ENCODE peak calls at places on chromosomes 12 and 14, in eight cellular contexts. K, L, C, B, V, H, F and M are unnamed samples.
A peak's percentile ranks its signal among the peaks of the same experiment; 100 is the strongest.

GRCh38 chr12:6934110-6934509 is 6.4 kb downstream of the ATN1 start:
- DNase-seq in V (no peak), K (no peak), B (no peak), L (no peak), F (no peak), C (no peak), H (no peak), M (no peak)

GRCh38 chr14:64773577-64773976 is 69.4 kb downstream of the PLEKHG3 start:
- DNase-seq in F (no peak), C (no peak), K (no peak), B (no peak), L (no peak), H (no peak), V (no peak), M (no peak)

GRCh38 chr14:54782803-54783659 is 119.6 kb downstream of the GCH1 start:
- DNase-seq in H (no peak), K (no peak), F (no peak), C (peak; percentile 51), B (no peak), V (no peak), L (peak; percentile 12), M (peak; percentile 39)

GRCh38 chr12:110002691-110003515 is 3.7 kb downstream of the ANKRD13A start:
- DNase-seq in H (peak; percentile 43), L (no peak), F (no peak), V (no peak), C (no peak), B (no peak), K (no peak), M (no peak)

GRCh38 chr12:47753021-47754001 is 5.4 kb downstream of the RAPGEF3 start:
- DNase-seq in K (no peak), H (no peak), F (no peak), B (peak; percentile 83), L (peak; percentile 65), V (no peak), C (peak; percentile 38), M (no peak)

GRCh38 chr14:62736004-62736403 is 309.3 kb downstream of the KCNH5 start:
- DNase-seq in H (no peak), L (no peak), V (no peak), K (no peak), C (no peak), B (no peak), F (no peak), M (no peak)

GRCh38 chr14:76131071-76131985 is 20.4 kb upstream of the GPATCH2L start:
- DNase-seq in B (no peak), K (no peak), L (no peak), V (no peak), C (no peak), F (no peak), H (no peak), M (no peak)

GRCh38 chr12:6961695-6962284 is 8.7 kb downstream of the PHB2 start:
- DNase-seq in B (peak; percentile 86), C (no peak), F (peak; percentile 62), H (peak; percentile 80), K (no peak), L (peak; percentile 77), V (no peak), M (peak; percentile 33)